ENCODE peak calls at places on chromosomes 11 and 22, in six cellular contexts. N, Q, T, H, C and B are unnamed samples.

GRCh38 chr11:124869856-124870387 is 4.7 kb downstream of the ROBO3 start:
- DNase-seq in N (peak), Q (no peak), T (no peak), H (no peak), C (no peak), B (no peak)

GRCh38 chr22:17742528-17742902 is 31.8 kb downstream of the BID start:
- DNase-seq in N (no peak), Q (no peak), T (peak), H (peak), C (peak), B (peak)

GRCh38 chr11:63670738-63671321 is 346 bp downstream of the ATL3 start:
- DNase-seq in N (no peak), Q (peak), T (peak), H (peak), C (no peak), B (peak)

GRCh38 chr11:32396991-32397390 is 38.3 kb downstream of the WT1 start:
- DNase-seq in N (no peak), Q (no peak), T (no peak), H (no peak), C (no peak), B (no peak)

GRCh38 chr11:2884424-2884815 is 1.2 kb downstream of the CDKN1C start:
- DNase-seq in N (peak), Q (no peak), T (peak), H (peak), C (no peak), B (no peak)

GRCh38 chr11:28168718-28169117 is 60.5 kb downstream of the METTL15 start:
- DNase-seq in N (no peak), Q (no peak), T (no peak), H (no peak), C (no peak), B (no peak)

GRCh38 chr11:132988381-132988780 is 543.9 kb downstream of the OPCML start:
- DNase-seq in N (no peak), Q (no peak), T (no peak), H (no peak), C (no peak), B (no peak)

GRCh38 chr11:118415739-118416068 is 14.3 kb downstream of the ATP5MG start:
- DNase-seq in N (no peak), Q (no peak), T (no peak), H (peak), C (peak), B (peak)

GRCh38 chr11:130122141-130122575 is 37.4 kb upstream of the ST14 start:
- DNase-seq in N (no peak), Q (no peak), T (no peak), H (no peak), C (no peak), B (peak)

GRCh38 chr22:29664731-29665130 is 55.1 kb upstream of the CABP7 start:
- DNase-seq in N (no peak), Q (no peak), T (no peak), H (no peak), C (peak), B (no peak)

GRCh38 chr22:29658171-29658570 is 54.7 kb downstream of the NF2 start:
- DNase-seq in N (no peak), Q (no peak), T (no peak), H (no peak), C (no peak), B (no peak)

GRCh38 chr22:29660021-29660420 is 56.6 kb downstream of the NF2 start:
- DNase-seq in N (no peak), Q (no peak), T (no peak), H (no peak), C (no peak), B (no peak)

GRCh38 chr22:29663230-29663826 is 56.5 kb upstream of the CABP7 start:
- DNase-seq in N (no peak), Q (no peak), T (no peak), H (no peak), C (peak), B (no peak)

GRCh38 chr22:29661355-29661754 is 57.9 kb downstream of the NF2 start:
- DNase-seq in N (no peak), Q (no peak), T (no peak), H (no peak), C (peak), B (peak)
- H3K4me3 ChIP-seq in N (no peak), Q (no peak), T (no peak), H (no peak), C (no peak), B (no peak)

DNA sequence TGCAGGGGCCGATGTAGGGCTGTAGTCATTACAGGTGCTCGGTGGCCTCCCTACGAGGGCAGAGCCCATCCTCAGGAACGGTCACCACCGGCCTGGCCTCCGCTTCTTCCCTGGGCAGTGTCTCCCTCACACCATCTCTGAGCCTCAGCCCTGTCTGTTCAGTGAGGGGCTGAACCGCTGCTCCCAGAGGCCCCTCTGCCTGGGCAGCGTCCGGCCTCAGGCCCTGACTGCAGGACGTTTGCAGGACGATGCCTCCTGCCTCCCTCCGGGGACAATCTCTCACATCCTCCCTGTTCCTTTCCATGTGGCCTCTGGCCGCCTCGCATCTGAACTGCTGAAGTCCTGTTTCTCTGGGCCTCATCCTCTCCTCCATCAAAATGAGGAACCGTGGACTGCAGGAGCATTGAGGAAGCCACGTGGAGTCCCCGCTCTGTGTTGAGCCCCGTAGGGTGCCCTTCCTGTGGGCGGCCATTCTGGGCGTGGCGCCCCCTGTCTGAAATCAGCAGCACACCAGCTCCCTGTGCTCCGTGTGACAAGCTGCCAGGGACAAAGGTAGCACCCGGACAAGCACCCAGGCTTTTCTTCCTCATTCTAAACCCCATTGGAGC is 933.5 kb downstream of the BRD1 start:
- DNase-seq in N (no peak), Q (no peak), T (no peak), H (no peak), C (no peak), B (no peak)
- TF ChIP-seq CTCF in N (peak), Q (no peak), T (no peak), H (peak), C (no peak), B (no peak)

GRCh38 chr11:1747753-1748466 is 2.5 kb downstream of the IFITM10 start:
- DNase-seq in N (peak), Q (no peak), T (peak), H (no peak), C (no peak), B (no peak)

GRCh38 chr11:1746956-1747752 is 3.2 kb downstream of the IFITM10 start:
- DNase-seq in N (no peak), Q (peak), T (peak), H (no peak), C (no peak), B (no peak)

GRCh38 chr11:1749020-1749758 is 1.2 kb downstream of the IFITM10 start:
- DNase-seq in N (no peak), Q (no peak), T (peak), H (peak), C (no peak), B (peak)

GRCh38 chr11:1749787-1750351 is 526 bp downstream of the IFITM10 start:
- DNase-seq in N (peak), Q (no peak), T (peak), H (no peak), C (peak), B (peak)

DNA sequence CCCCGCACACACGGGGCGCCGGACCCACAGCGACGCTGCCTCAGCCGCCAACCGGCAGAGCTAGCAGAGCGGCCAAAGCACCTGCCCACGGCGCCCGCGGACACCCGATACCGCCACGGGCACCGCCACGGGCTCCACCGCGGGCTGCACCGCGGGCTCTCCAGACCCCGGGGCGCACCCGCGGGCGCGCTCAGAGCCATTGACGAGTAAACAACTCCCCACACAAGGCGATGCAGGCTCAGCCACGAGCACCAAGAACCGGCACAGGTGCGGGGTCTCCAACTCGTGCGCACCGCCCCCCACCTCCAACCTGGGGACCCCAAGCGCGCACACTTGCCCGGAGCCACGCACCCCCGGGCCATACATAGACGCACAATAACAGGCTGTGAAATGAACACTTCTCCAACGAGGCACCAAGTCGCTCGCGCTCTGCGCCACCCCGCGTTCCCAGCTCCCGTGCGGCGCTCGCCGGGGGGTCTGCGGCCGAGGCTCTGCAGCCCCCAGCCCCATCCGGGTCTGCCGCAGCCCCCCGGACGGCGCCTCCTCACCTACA is 1.9 kb downstream of the IFITM10 start:
- DNase-seq in N (no peak), Q (no peak), T (peak), H (no peak), C (no peak), B (no peak)
- H3K4me3 ChIP-seq in N (no peak), Q (no peak), T (peak), H (peak), C (no peak), B (peak)

GRCh38 chr11:71364806-71365205 is 83.4 kb downstream of the DHCR7 start:
- DNase-seq in N (no peak), Q (no peak), T (no peak), H (no peak), C (no peak), B (no peak)

GRCh38 chr11:71365626-71366025 is 82.6 kb downstream of the DHCR7 start:
- DNase-seq in N (no peak), Q (no peak), T (no peak), H (no peak), C (no peak), B (no peak)

GRCh38 chr11:71364176-71364671 is 84.0 kb downstream of the DHCR7 start:
- DNase-seq in N (no peak), Q (no peak), T (no peak), H (no peak), C (no peak), B (no peak)

GRCh38 chr11:71366076-71366475 is 82.1 kb downstream of the DHCR7 start:
- DNase-seq in N (no peak), Q (no peak), T (no peak), H (no peak), C (no peak), B (no peak)

DNA sequence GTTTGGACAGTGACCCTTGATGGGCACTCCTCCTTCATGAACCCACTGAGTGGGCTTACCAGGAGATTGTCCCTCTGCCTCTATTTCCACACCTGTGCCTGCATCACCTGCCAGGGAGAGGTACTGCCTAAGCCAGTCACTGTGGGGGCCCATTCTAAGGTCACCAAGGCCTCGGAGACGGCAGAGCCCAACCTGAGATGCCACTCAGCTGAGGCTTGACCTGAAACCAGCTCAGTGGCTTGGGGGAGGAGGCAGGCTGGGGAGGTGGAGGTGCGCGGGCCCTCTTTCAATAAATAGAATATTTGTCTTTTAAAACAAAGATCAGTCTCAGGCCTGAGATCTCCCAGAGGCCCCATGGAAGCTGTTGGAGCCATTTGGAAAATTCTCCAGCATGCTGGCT is 84.5 kb downstream of the DHCR7 start:
- DNase-seq in N (no peak), Q (no peak), T (no peak), H (no peak), C (no peak), B (no peak)
- TF ChIP-seq CTCF in N (no peak), Q (no peak), T (no peak), H (no peak), C (no peak), B (no peak)

DNA sequence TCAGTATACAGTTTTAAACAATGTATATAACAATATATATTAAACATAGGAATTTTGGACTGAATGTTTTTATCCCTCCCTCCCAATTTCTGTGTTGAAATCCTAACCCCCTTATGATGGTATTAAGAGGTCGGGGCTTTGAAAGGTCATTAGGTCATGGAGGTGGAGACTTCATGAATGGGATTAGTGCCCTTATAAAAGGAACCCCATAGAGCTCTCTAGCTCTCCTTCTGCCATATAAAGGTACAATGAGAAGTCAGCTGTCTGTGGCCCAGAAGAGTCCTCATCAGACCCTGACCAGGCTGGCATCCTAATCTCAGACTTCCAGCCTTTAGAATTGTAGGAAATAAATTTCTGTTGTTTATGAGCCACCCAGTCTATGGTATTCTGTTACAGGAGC is 6.5 kb downstream of the NNMT start:
- DNase-seq in N (no peak), Q (no peak), T (no peak), H (peak), C (no peak), B (no peak)
- H3K4me3 ChIP-seq in N (no peak), Q (no peak), T (peak), H (no peak), C (no peak), B (no peak)

GRCh38 chr22:41256254-41256897 is 15.6 kb upstream of the CHADL start:
- DNase-seq in N (no peak), Q (no peak), T (no peak), H (no peak), C (peak), B (peak)
- TF ChIP-seq CTCF in N (no peak), Q (no peak), T (no peak), H (no peak), C (peak), B (peak)

DNA sequence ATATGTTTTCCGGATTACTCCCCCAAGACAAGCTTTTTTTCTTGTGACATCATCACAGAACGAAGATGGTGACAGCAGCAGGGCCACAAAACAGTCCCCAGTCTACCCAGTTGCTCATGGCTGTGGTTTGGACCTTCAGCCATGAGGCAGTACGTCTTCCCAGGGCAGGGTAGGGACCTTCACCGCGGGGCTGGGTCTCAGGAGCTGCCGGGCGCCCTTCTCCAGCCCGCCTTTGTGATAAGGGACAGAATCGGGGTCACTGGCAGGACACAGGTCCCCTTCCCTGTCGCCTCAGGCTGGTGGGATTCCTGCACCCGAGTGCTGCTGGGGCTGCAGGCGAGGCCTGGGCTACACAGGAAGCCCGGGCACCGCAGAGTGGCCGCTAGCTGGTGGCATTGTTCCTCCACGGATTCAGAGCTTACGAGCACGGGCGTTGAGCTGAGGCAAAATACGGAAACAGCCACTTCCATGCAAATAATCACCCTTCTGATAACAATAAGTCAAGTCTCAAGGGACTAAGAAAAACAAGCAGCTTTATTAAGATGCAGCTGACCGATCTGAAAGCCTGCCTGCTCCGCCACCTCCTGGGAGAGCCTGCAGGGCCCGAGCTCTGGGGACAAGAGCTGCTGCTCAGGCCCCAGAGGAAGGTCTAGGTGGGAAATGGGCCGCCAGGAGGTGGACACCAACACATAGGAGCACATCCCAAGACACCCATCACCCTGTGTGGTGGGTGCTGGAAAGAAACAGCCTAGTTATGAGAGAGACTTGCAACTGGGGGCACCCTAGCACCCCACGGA is 12.3 kb downstream of the TBX1 start:
- DNase-seq in N (peak), Q (no peak), T (peak), H (no peak), C (no peak), B (no peak)
- H3K4me3 ChIP-seq in N (no peak), Q (no peak), T (no peak), H (no peak), C (no peak), B (no peak)

GRCh38 chr11:19934828-19935259 is 222.2 kb downstream of the NAV2 start:
- DNase-seq in N (no peak), Q (no peak), T (no peak), H (no peak), C (peak), B (peak)
- TF ChIP-seq CTCF in N (no peak), Q (no peak), T (no peak), H (no peak), C (peak), B (no peak)